ENCODE peak calls at places on chromosomes 6 and 20, in six cellular contexts. One of them, this sample, is unnamed.

GRCh38 chr6:70175770-70176169 is 127.1 kb downstream of the COL9A1 start:
- DNase-seq in NCI-H1417: no peak
- DNase-seq in H54: no peak
- DNase-seq in hippocampal formation: no peak
- DNase-seq in GM04504: no peak
- DNase-seq in KG1: no peak
- DNase-seq in this sample: no peak

GRCh38 chr6:158081657-158081935 is 86.5 kb downstream of the SERAC1 start:
- DNase-seq in GM04504: no peak
- DNase-seq in hippocampal formation: no peak
- DNase-seq in KG1: no peak
- DNase-seq in NCI-H1417: no peak
- DNase-seq in H54: no peak
- DNase-seq in this sample: no peak

GRCh38 chr6:26196846-26197683 is 109.8 kb downstream of the HFE start:
- DNase-seq in GM04504: peak
- DNase-seq in KG1: peak
- DNase-seq in hippocampal formation: peak
- DNase-seq in H54: peak
- DNase-seq in NCI-H1417: peak
- DNase-seq in this sample: peak

GRCh38 chr20:57582432-57583288 is 21.8 kb downstream of the PCK1 start:
- DNase-seq in H54: no peak
- DNase-seq in KG1: no peak
- DNase-seq in hippocampal formation: no peak
- DNase-seq in GM04504: no peak
- DNase-seq in NCI-H1417: peak
- DNase-seq in this sample: peak

GRCh38 chr6:170265655-170266054 is 25.2 kb downstream of the DLL1 start:
- DNase-seq in KG1: no peak
- DNase-seq in NCI-H1417: peak
- DNase-seq in hippocampal formation: peak
- DNase-seq in H54: no peak
- DNase-seq in GM04504: no peak
- DNase-seq in this sample: peak

GRCh38 chr6:108168501-108168979 is 2.7 kb downstream of the NR2E1 start:
- DNase-seq in H54: no peak
- DNase-seq in KG1: no peak
- DNase-seq in NCI-H1417: peak
- DNase-seq in hippocampal formation: no peak
- DNase-seq in GM04504: no peak
- DNase-seq in this sample: peak

GRCh38 chr20:36861875-36862801 is 13.8 kb upstream of the TLDC2 start:
- DNase-seq in GM04504: peak
- DNase-seq in hippocampal formation: peak
- DNase-seq in NCI-H1417: peak
- DNase-seq in KG1: no peak
- DNase-seq in H54: peak
- DNase-seq in this sample: peak

GRCh38 chr6:8230357-8230756 is 128.0 kb upstream of the EEF1E1 start:
- DNase-seq in hippocampal formation: no peak
- DNase-seq in GM04504: no peak
- DNase-seq in H54: no peak
- DNase-seq in NCI-H1417: no peak
- DNase-seq in KG1: no peak
- DNase-seq in this sample: no peak

GRCh38 chr6:70636589-70636988 is 31.1 kb upstream of the SMAP1 start:
- DNase-seq in H54: no peak
- DNase-seq in GM04504: no peak
- DNase-seq in NCI-H1417: no peak
- DNase-seq in KG1: no peak
- DNase-seq in hippocampal formation: no peak
- DNase-seq in this sample: no peak

GRCh38 chr6:25056130-25056529 is 120.4 kb upstream of the RIPOR2 start:
- DNase-seq in hippocampal formation: no peak
- DNase-seq in H54: no peak
- DNase-seq in GM04504: no peak
- DNase-seq in KG1: peak
- DNase-seq in NCI-H1417: no peak
- DNase-seq in this sample: no peak

GRCh38 chr6:24581084-24581669 is 64.8 kb downstream of the KIAA0319 start:
- DNase-seq in NCI-H1417: peak
- DNase-seq in KG1: peak
- DNase-seq in GM04504: peak
- DNase-seq in H54: peak
- DNase-seq in hippocampal formation: peak
- DNase-seq in this sample: peak

GRCh38 chr6:16249971-16250370 is 11.6 kb downstream of the GMPR start:
- DNase-seq in NCI-H1417: peak
- DNase-seq in KG1: no peak
- DNase-seq in H54: no peak
- DNase-seq in GM04504: no peak
- DNase-seq in hippocampal formation: peak
- DNase-seq in this sample: peak

GRCh38 chr6:53982361-53983050 is 128.7 kb upstream of the MLIP start:
- DNase-seq in hippocampal formation: no peak
- DNase-seq in KG1: no peak
- DNase-seq in H54: no peak
- DNase-seq in NCI-H1417: no peak
- DNase-seq in GM04504: no peak
- DNase-seq in this sample: no peak

GRCh38 chr20:19251506-19251905 is 39.1 kb downstream of the SLC24A3 start:
- DNase-seq in GM04504: no peak
- DNase-seq in NCI-H1417: no peak
- DNase-seq in KG1: no peak
- DNase-seq in hippocampal formation: no peak
- DNase-seq in H54: no peak
- DNase-seq in this sample: no peak

GRCh38 chr6:98894810-98895209 is 52.9 kb downstream of the FBXL4 start:
- DNase-seq in KG1: no peak
- DNase-seq in NCI-H1417: no peak
- DNase-seq in hippocampal formation: no peak
- DNase-seq in GM04504: no peak
- DNase-seq in H54: no peak
- DNase-seq in this sample: no peak

GRCh38 chr6:10719386-10720228 is 3.3 kb upstream of the TMEM14C start:
- DNase-seq in GM04504: no peak
- DNase-seq in hippocampal formation: no peak
- DNase-seq in KG1: peak
- DNase-seq in NCI-H1417: peak
- DNase-seq in H54: no peak
- DNase-seq in this sample: no peak

GRCh38 chr20:37902504-37903313 is at the start of gene VSTM2L:
- DNase-seq in GM04504: no peak
- DNase-seq in hippocampal formation: no peak
- DNase-seq in KG1: no peak
- DNase-seq in NCI-H1417: no peak
- DNase-seq in H54: no peak
- DNase-seq in this sample: peak

GRCh38 chr6:42820509-42821340 is 38.9 kb downstream of the BICRAL start:
- DNase-seq in NCI-H1417: no peak
- DNase-seq in hippocampal formation: peak
- DNase-seq in H54: no peak
- DNase-seq in GM04504: no peak
- DNase-seq in KG1: no peak
- DNase-seq in this sample: no peak

GRCh38 chr6:169288591-169288990 is 34.9 kb upstream of the THBS2 start:
- DNase-seq in H54: no peak
- DNase-seq in KG1: no peak
- DNase-seq in hippocampal formation: no peak
- DNase-seq in NCI-H1417: no peak
- DNase-seq in GM04504: peak
- DNase-seq in this sample: no peak

GRCh38 chr20:9214676-9215075 is 145.8 kb downstream of the PLCB4 start:
- DNase-seq in NCI-H1417: no peak
- DNase-seq in GM04504: peak
- DNase-seq in H54: no peak
- DNase-seq in KG1: no peak
- DNase-seq in hippocampal formation: no peak
- DNase-seq in this sample: no peak

GRCh38 chr20:33124994-33125393 is 43.0 kb upstream of the BPIFA2 start:
- DNase-seq in GM04504: no peak
- DNase-seq in KG1: no peak
- DNase-seq in H54: no peak
- DNase-seq in hippocampal formation: no peak
- DNase-seq in NCI-H1417: no peak
- DNase-seq in this sample: peak

GRCh38 chr6:151012321-151013294 is 147.1 kb downstream of the MTHFD1L start:
- DNase-seq in GM04504: no peak
- DNase-seq in hippocampal formation: no peak
- DNase-seq in NCI-H1417: no peak
- DNase-seq in KG1: no peak
- DNase-seq in H54: no peak
- DNase-seq in this sample: peak

GRCh38 chr6:169449221-169449620 is 195.6 kb upstream of the THBS2 start:
- DNase-seq in KG1: no peak
- DNase-seq in NCI-H1417: no peak
- DNase-seq in H54: no peak
- DNase-seq in GM04504: no peak
- DNase-seq in hippocampal formation: no peak
- DNase-seq in this sample: no peak

GRCh38 chr6:45289751-45290514 is 38.2 kb upstream of the RUNX2 start:
- DNase-seq in KG1: no peak
- DNase-seq in NCI-H1417: no peak
- DNase-seq in hippocampal formation: no peak
- DNase-seq in H54: no peak
- DNase-seq in GM04504: no peak
- DNase-seq in this sample: no peak

GRCh38 chr6:53309897-53310291 is 38.9 kb downstream of the ELOVL5 start:
- DNase-seq in NCI-H1417: no peak
- DNase-seq in KG1: peak
- DNase-seq in H54: no peak
- DNase-seq in hippocampal formation: no peak
- DNase-seq in GM04504: no peak
- DNase-seq in this sample: no peak

GRCh38 chr6:153312633-153313032 is 181.6 kb upstream of the RGS17 start:
- DNase-seq in KG1: peak
- DNase-seq in GM04504: no peak
- DNase-seq in H54: no peak
- DNase-seq in hippocampal formation: peak
- DNase-seq in NCI-H1417: peak
- DNase-seq in this sample: peak

GRCh38 chr6:36809933-36810844 is 29.1 kb downstream of the CPNE5 start:
- DNase-seq in hippocampal formation: no peak
- DNase-seq in NCI-H1417: no peak
- DNase-seq in H54: no peak
- DNase-seq in KG1: no peak
- DNase-seq in GM04504: no peak
- DNase-seq in this sample: no peak

GRCh38 chr6:41811095-41811494 is 23.6 kb downstream of the TOMM6 start:
- DNase-seq in hippocampal formation: no peak
- DNase-seq in H54: no peak
- DNase-seq in KG1: no peak
- DNase-seq in GM04504: no peak
- DNase-seq in NCI-H1417: no peak
- DNase-seq in this sample: no peak

GRCh38 chr20:14604143-14604542 is 266.7 kb upstream of the FLRT3 start:
- DNase-seq in hippocampal formation: no peak
- DNase-seq in KG1: no peak
- DNase-seq in GM04504: no peak
- DNase-seq in NCI-H1417: peak
- DNase-seq in H54: no peak
- DNase-seq in this sample: no peak

GRCh38 chr6:5098501-5099270 is 13.5 kb downstream of the PPP1R3G start:
- DNase-seq in GM04504: no peak
- DNase-seq in hippocampal formation: no peak
- DNase-seq in NCI-H1417: no peak
- DNase-seq in H54: no peak
- DNase-seq in KG1: no peak
- DNase-seq in this sample: no peak

GRCh38 chr20:41475507-41475906 is 108.9 kb upstream of the EMILIN3 start:
- DNase-seq in H54: no peak
- DNase-seq in GM04504: no peak
- DNase-seq in hippocampal formation: no peak
- DNase-seq in KG1: no peak
- DNase-seq in NCI-H1417: peak
- DNase-seq in this sample: peak